ENCODE peak calls at places on chromosomes 11 and 22, in six cellular contexts. Z, V, Q, P, I and E are unnamed samples.
A peak's percentile ranks its signal among the peaks of the same experiment; 100 is the strongest.

GRCh38 chr22:19706661-19707151 is 7.6 kb upstream of the SEPTIN5 start:
- DNase-seq in P (no peak), I (no peak), Q (no peak), V (no peak), Z (no peak), E (no peak)

GRCh38 chr11:69587454-69588081 is 53.4 kb upstream of the CCND1 start:
- DNase-seq in I (no peak), V (peak; percentile 20), P (peak; percentile 30), Z (no peak), Q (peak; percentile 68), E (no peak)

GRCh38 chr11:127600674-127601073 is 600.1 kb upstream of the KIRREL3 start:
- DNase-seq in P (no peak), I (no peak), Q (no peak), V (no peak), Z (no peak), E (no peak)

GRCh38 chr11:68358416-68358815 is 46.0 kb downstream of the LRP5 start:
- DNase-seq in V (peak; percentile 49), Z (no peak), P (no peak), Q (peak; percentile 36), I (no peak), E (no peak)

GRCh38 chr11:116576523-116576922 is 196.3 kb downstream of the BUD13 start:
- DNase-seq in V (no peak), I (no peak), Q (no peak), Z (no peak), P (no peak), E (no peak)

GRCh38 chr11:76629853-76630599 is 40.5 kb downstream of the LRRC32 start:
- DNase-seq in Q (no peak), Z (no peak), V (no peak), I (no peak), P (peak; percentile 61), E (no peak)

GRCh38 chr11:16605440-16605970 is 132.9 kb upstream of the C11orf58 start:
- DNase-seq in I (peak; percentile 24), Q (peak; percentile 26), P (no peak), Z (no peak), V (no peak), E (no peak)

GRCh38 chr22:47107431-47107830 is 345.0 kb downstream of the TBC1D22A start:
- DNase-seq in Z (no peak), V (peak; percentile 52), I (no peak), Q (peak; percentile 85), P (peak; percentile 83), E (no peak)

GRCh38 chr22:45577746-45578523 is 75.3 kb downstream of the FBLN1 start:
- DNase-seq in Z (peak; percentile 65), V (peak; percentile 41), P (peak; percentile 83), I (peak; percentile 95), Q (peak; percentile 67), E (peak; percentile 81)

GRCh38 chr11:36034572-36035331 is 90.9 kb downstream of the LDLRAD3 start:
- DNase-seq in V (peak; percentile 71), Q (peak; percentile 94), I (no peak), P (peak; percentile 86), Z (no peak), E (no peak)
- TF ChIP-seq CTCF in V (no peak), Q (no peak), I (no peak), P (peak; percentile 27), Z (no peak), E (no peak)

GRCh38 chr22:50059881-50060262 is 1.8 kb upstream of the TTLL8 start:
- DNase-seq in Q (no peak), I (no peak), P (no peak), V (no peak), Z (no peak), E (no peak)

GRCh38 chr22:50057292-50057867 is 718 bp downstream of the TTLL8 start:
- DNase-seq in V (no peak), I (no peak), Q (no peak), P (no peak), Z (no peak), E (no peak)

GRCh38 chr22:50057868-50058311 is at the start of gene TTLL8:
- DNase-seq in Q (no peak), P (no peak), I (no peak), V (no peak), Z (no peak), E (no peak)

GRCh38 chr22:50059185-50059880 is 1.2 kb upstream of the TTLL8 start:
- DNase-seq in Z (no peak), V (peak; percentile 0), I (peak; percentile 52), P (peak; percentile 43), Q (no peak), E (no peak)

GRCh38 chr22:50058338-50059184 is 463 bp upstream of the TTLL8 start:
- DNase-seq in P (no peak), Q (no peak), Z (no peak), V (no peak), I (no peak), E (no peak)
- TF ChIP-seq CTCF in P (no peak), Q (no peak), Z (no peak), V (no peak), I (no peak), E (no peak)

GRCh38 chr11:93166867-93167266 is 30.9 kb downstream of the SLC36A4 start:
- DNase-seq in I (no peak), P (no peak), Q (no peak), V (no peak), Z (no peak), E (no peak)

GRCh38 chr11:93166194-93166593 is 31.6 kb downstream of the SLC36A4 start:
- DNase-seq in I (no peak), P (no peak), Z (no peak), V (no peak), Q (no peak), E (no peak)

GRCh38 chr11:93169143-93169542 is 28.6 kb downstream of the SLC36A4 start:
- DNase-seq in I (no peak), Z (no peak), V (no peak), P (no peak), Q (no peak), E (no peak)

DNA sequence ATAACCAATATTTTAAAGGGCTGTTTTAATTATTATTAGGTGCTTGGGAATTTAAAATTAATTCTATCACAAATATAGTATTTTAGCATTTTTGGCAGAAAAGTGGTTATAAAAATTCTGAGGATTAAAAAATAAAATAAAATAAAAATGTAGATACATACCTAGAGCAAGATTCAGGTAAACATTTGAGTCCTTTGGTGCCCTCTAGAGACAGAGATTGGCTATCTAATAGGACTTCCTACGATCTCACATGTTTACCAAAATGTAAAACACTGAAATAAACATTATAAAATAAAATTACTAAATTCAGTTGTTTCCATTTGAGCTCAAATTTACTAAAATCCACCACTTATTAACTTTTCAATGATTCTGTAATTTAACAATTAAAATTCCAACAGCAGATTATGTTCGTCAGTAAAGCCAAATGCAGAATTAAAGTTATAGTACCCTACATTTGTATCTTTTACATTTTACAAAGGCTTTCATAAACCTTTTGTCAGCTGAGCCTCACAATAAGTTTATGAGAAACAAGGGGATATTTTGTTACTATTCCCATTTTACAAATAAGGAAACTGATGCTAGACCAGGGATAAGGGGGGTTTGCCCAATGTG is 27.7 kb downstream of the SLC36A4 start:
- DNase-seq in I (no peak), Q (peak; percentile 26), V (no peak), Z (no peak), P (peak; percentile 58), E (no peak)
- TF ChIP-seq CTCF in I (peak; percentile 23), Q (peak; percentile 55), V (peak; percentile 45), Z (peak; percentile 28), P (peak; percentile 56), E (peak; percentile 65)

GRCh38 chr11:57901756-57902155 is 121.9 kb upstream of the OR9Q1 start:
- DNase-seq in Z (no peak), V (no peak), I (no peak), Q (no peak), P (no peak), E (no peak)

GRCh38 chr11:57901278-57901677 is 122.4 kb upstream of the OR9Q1 start:
- DNase-seq in I (no peak), Q (no peak), V (no peak), P (no peak), Z (no peak), E (no peak)

GRCh38 chr11:57896641-57897145 is 127.0 kb upstream of the OR9Q1 start:
- DNase-seq in V (no peak), P (no peak), I (no peak), Q (no peak), Z (no peak), E (no peak)

GRCh38 chr11:57900315-57900714 is 123.4 kb upstream of the OR9Q1 start:
- DNase-seq in Z (no peak), V (no peak), I (no peak), P (no peak), Q (no peak), E (no peak)

DNA sequence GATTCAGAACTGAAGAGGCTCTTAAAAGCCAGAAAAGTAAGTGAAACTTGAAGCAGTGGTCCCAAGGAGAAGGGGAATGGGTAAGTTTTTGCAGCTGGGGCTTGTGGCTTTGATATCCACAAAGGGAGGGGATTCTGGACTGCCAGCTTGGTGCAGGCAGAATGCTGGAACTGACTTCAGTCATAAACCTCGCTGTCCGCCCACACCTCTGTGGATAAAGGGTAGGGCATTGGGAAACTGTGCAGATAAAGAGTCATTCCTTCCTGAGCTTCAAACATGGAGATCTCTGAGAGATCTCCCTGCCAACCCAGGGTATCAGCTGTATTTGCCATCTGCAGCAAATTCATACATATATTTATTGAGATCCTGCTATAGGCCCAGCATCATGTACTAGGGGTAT is 124.3 kb upstream of the OR9Q1 start:
- DNase-seq in V (no peak), I (no peak), P (no peak), Z (no peak), Q (no peak), E (no peak)
- TF ChIP-seq CTCF in V (no peak), I (no peak), P (no peak), Z (no peak), Q (no peak), E (no peak)

GRCh38 chr11:8033312-8033715 is 46.2 kb downstream of the EIF3F start:
- DNase-seq in Q (peak; percentile 75), V (peak; percentile 44), P (peak; percentile 89), Z (no peak), I (peak; percentile 76), E (peak; percentile 62)
- TF ChIP-seq CTCF in Q (peak; percentile 89), V (peak; percentile 91), P (peak; percentile 91), Z (peak; percentile 86), I (peak; percentile 79), E (peak; percentile 92)

GRCh38 chr11:35418847-35419712 is at the start of gene SLC1A2:
- DNase-seq in Z (no peak), Q (peak; percentile 23), I (peak; percentile 87), V (no peak), P (peak; percentile 24), E (peak; percentile 20)
- TF ChIP-seq CTCF in Z (no peak), Q (no peak), I (no peak), V (no peak), P (peak; percentile 6), E (peak; percentile 26)

GRCh38 chr11:120828847-120829246 is 195.1 kb upstream of the TBCEL start:
- DNase-seq in P (no peak), I (no peak), Q (no peak), Z (no peak), V (no peak), E (no peak)

GRCh38 chr11:120830092-120830491 is 193.8 kb upstream of the TBCEL start:
- DNase-seq in Z (no peak), V (no peak), P (no peak), I (no peak), Q (no peak), E (no peak)

GRCh38 chr11:120835601-120836228 is 188.2 kb upstream of the TBCEL start:
- DNase-seq in P (no peak), Q (peak; percentile 38), Z (no peak), I (no peak), V (no peak), E (no peak)

GRCh38 chr11:120834686-120835225 is 189.1 kb upstream of the TBCEL start:
- DNase-seq in I (no peak), P (no peak), Q (no peak), V (no peak), Z (no peak), E (no peak)

GRCh38 chr11:120832609-120833221 is 191.2 kb upstream of the TBCEL start:
- DNase-seq in V (no peak), I (no peak), P (no peak), Z (no peak), Q (peak; percentile 7), E (no peak)
- TF ChIP-seq CTCF in V (no peak), I (no peak), P (no peak), Z (no peak), Q (no peak), E (no peak)